ENCODE peak calls at places on chromosomes 3 and 15, in seven cellular contexts. O is GM12865; B is astrocyte of the spinal cord; M is CD4-positive, alpha-beta T cell; L is HFF-Myc; J is GM20000; R is stomach. I is an unnamed sample.

GRCh38 chr3:45593708-45594601 is 596 bp upstream of the LIMD1 start:
- DNase-seq in O (peak; percentile 88), B (peak; percentile 74), M (peak; percentile 47), L (no peak), J (peak; percentile 95), R (peak; percentile 81), I (peak; percentile 63)

GRCh38 chr3:111277226-111277625 is 205.6 kb downstream of the NECTIN3 start:
- DNase-seq in O (no peak), B (peak; percentile 65), M (no peak), L (peak; percentile 2), J (no peak), R (no peak), I (no peak)

GRCh38 chr15:69148465-69148864 is 12.0 kb upstream of the GLCE start:
- DNase-seq in O (no peak), B (no peak), M (no peak), L (no peak), J (no peak), R (no peak), I (no peak)

GRCh38 chr3:47104259-47104658 is 59.7 kb downstream of the SETD2 start:
- DNase-seq in O (no peak), B (no peak), M (no peak), L (no peak), J (no peak), R (no peak), I (no peak)

GRCh38 chr3:4999626-5000184 is 20.5 kb downstream of the BHLHE40 start:
- DNase-seq in O (peak; percentile 52), B (no peak), M (no peak), L (no peak), J (no peak), R (no peak), I (no peak)

GRCh38 chr3:44984335-44984734 is 8.3 kb downstream of the EXOSC7 start:
- DNase-seq in O (peak; percentile 32), B (no peak), M (no peak), L (no peak), J (peak; percentile 59), R (no peak), I (no peak)

GRCh38 chr15:39511000-39511914 is 69.6 kb upstream of the THBS1 start:
- DNase-seq in O (no peak), B (peak; percentile 82), M (no peak), L (peak; percentile 54), J (no peak), R (no peak), I (no peak)

GRCh38 chr3:115958531-115958930 is 335.2 kb downstream of the GAP43 start:
- DNase-seq in O (no peak), B (no peak), M (no peak), L (no peak), J (no peak), R (no peak), I (no peak)

GRCh38 chr3:54577313-54577712 is 350.5 kb downstream of the LRTM1 start:
- DNase-seq in O (no peak), B (no peak), M (no peak), L (no peak), J (no peak), R (no peak), I (no peak)

GRCh38 chr3:16407365-16407764 is 106.1 kb downstream of the RFTN1 start:
- DNase-seq in O (no peak), B (no peak), M (no peak), L (no peak), J (no peak), R (no peak), I (no peak)

GRCh38 chr3:28012830-28013229 is 228.6 kb upstream of the CMC1 start:
- DNase-seq in O (no peak), B (no peak), M (no peak), L (no peak), J (no peak), R (no peak), I (no peak)

GRCh38 chr3:123767020-123767394 is 117.1 kb downstream of the MYLK start:
- DNase-seq in O (no peak), B (no peak), M (no peak), L (no peak), J (no peak), R (no peak), I (no peak)
- TF ChIP-seq CTCF in O (no peak), B (no peak), M (no peak), L (no peak), J (no peak), R (no peak), I (no peak)

DNA sequence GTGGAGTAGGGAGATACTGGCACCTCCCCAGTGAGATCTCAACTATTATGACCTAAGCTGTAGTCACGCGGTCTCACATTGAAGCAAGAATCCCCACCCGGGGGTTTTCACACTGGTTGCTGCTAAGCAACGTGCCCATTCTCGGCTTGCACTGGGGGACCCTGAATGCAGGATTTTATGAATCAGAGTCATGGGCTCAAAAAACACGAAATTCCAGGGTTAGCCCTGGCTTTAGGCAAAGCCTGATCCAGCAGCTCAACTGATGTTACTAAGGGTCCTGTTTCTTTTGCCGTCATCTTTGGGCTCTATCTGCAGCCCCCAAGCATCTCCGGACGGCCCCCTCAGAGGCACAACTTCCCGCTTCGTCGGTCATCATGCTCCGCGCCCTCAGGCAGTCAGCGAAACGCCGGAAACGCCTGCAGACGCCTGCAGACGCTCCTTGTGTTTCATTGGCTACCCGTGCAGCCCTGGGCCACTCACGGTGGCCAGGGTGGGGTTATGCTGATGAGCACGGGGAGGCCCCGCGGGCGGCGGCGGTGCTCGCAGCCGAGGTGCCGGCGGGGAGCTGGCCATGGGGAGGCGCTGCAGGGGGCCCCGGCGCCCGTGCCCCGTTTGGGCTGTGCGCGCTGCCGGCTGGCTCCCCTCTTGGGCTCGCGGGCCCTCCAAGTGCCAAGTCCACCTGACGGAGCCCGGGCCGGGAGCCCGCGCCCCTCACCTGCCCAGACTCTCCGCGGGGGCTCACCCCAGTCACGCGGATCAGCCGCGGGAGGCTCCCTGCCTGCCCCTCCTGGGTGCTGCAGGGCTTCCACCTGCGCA is 25.8 kb downstream of the EFCC1 start:
- DNase-seq in O (peak; percentile 93), B (peak; percentile 78), M (peak; percentile 87), L (no peak), J (peak; percentile 98), R (peak; percentile 94), I (peak; percentile 71)
- TF ChIP-seq CTCF in O (peak; percentile 63), B (peak; percentile 14), M (peak; percentile 82), L (peak; percentile 30), J (peak; percentile 84), R (no peak), I (peak; percentile 67)

DNA sequence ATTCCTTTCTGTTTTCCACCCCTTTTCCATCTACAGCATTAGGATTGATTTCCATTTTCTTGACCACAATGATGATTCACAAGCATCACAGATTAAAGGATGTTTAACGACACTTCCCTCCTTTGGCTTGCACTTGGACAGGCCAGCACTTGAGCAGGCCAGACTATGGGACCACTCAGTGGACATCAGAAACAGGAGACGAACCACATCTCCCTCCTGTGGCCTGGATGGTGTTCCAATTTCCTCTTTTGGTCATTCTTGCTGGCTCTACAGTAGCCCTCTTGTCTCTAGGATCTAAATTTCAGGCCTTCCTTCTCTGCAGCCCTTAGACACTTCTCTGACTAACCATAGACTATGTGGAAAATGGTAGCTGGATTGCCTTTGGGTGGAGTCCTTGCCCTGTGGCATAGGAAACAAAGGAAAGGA is 78.8 kb upstream of the BOC start:
- DNase-seq in O (no peak), B (peak; percentile 88), M (no peak), L (peak; percentile 50), J (no peak), R (no peak), I (no peak)
- TF ChIP-seq CTCF in O (no peak), B (peak; percentile 25), M (no peak), L (peak; percentile 27), J (no peak), R (no peak), I (no peak)

DNA sequence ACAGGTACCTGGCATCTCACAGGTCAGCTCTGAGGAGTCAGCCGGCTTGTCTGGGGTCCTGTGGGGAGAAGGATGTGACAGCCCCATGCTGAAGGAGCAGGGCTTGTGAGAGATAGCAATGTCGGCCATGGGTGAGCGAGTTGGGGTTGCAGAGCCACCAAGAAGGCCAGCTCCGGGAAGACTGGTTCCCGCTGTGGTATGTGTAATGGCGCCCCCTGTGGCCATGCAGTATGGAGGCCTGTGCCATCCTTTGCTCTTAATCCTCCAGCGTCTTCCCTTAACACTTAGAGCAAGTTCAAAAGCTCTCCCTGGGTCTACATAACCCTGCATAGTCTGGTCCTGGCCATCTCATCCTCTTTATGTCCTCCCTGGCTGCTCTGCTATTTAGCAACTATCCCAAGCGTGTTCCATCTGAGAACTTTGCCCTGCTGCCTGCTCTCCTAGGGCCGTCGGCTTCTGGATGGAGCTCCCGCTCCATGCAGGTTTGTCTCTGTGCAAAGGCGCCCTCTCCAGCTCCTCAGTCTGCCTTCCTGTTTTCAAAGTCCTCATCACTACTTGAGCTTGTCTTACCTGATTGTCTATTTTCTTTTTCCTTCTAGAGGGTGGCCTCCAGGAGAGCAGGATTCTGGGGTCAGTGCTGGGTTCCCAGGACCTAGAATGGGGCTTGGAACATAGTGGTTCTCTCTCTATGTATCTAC is 40.8 kb upstream of the IQCF6 start:
- DNase-seq in O (peak; percentile 35), B (no peak), M (no peak), L (no peak), J (peak; percentile 15), R (no peak), I (peak; percentile 15)
- TF ChIP-seq CTCF in O (peak; percentile 51), B (peak; percentile 16), M (no peak), L (peak; percentile 60), J (no peak), R (no peak), I (peak; percentile 47)